ENCODE peak calls at places on chromosomes 3 and 15, in eight cellular contexts. Z is K562, B is GM23338, J is Panc1, K is HCT116, H is SK-N-SH, U is HepG2, M is GM12878. T is an unnamed sample.
A peak's percentile ranks its signal among the peaks of the same experiment; 100 is the strongest.

GRCh38 chr3:194961149-194961548 is 275.5 kb downstream of the FAM43A start:
- DNase-seq in H (no peak), J (no peak), Z (no peak), U (no peak), B (no peak), M (no peak), K (no peak), T (no peak)

GRCh38 chr15:101024709-101025108 is 105.6 kb downstream of the LRRK1 start:
- DNase-seq in J (no peak), B (no peak), U (no peak), Z (no peak), K (no peak), M (no peak), H (no peak), T (no peak)

GRCh38 chr15:81001180-81002003 is 669 bp downstream of the TLNRD1 start:
- DNase-seq in K (no peak), J (no peak), M (no peak), Z (peak; percentile 71), H (peak; percentile 77), U (no peak), B (peak; percentile 63), T (no peak)

GRCh38 chr15:98967916-98968315 is 39.7 kb downstream of the PGPEP1L start:
- DNase-seq in J (no peak), B (no peak), H (no peak), K (no peak), Z (no peak), U (no peak), M (no peak), T (no peak)

GRCh38 chr3:182710557-182711157 is 82.6 kb upstream of the ATP11B start:
- DNase-seq in H (peak; percentile 35), K (peak; percentile 12), J (no peak), M (no peak), B (peak; percentile 62), U (peak; percentile 16), Z (peak; percentile 41), T (peak; percentile 41)

GRCh38 chr3:114494498-114494897 is 200.7 kb downstream of the TIGIT start:
- DNase-seq in H (no peak), U (no peak), M (no peak), Z (no peak), B (no peak), K (no peak), J (no peak), T (no peak)

GRCh38 chr3:69744507-69744906 is 5.2 kb downstream of the MITF start:
- DNase-seq in J (no peak), U (no peak), K (no peak), Z (no peak), M (no peak), H (no peak), B (peak; percentile 30), T (no peak)

GRCh38 chr3:43907508-43907858 is 216.7 kb downstream of the ABHD5 start:
- DNase-seq in J (no peak), B (no peak), Z (no peak), H (no peak), M (peak; percentile 53), U (no peak), K (no peak), T (no peak)

GRCh38 chr3:73502609-73503560 is 121.9 kb downstream of the PDZRN3 start:
- DNase-seq in M (peak; percentile 57), H (peak; percentile 80), J (peak; percentile 22), B (peak; percentile 86), K (peak; percentile 56), Z (peak; percentile 55), U (peak; percentile 38), T (peak; percentile 38)

GRCh38 chr3:9441501-9442221 is 44.2 kb downstream of the SETD5 start:
- DNase-seq in B (no peak), M (no peak), H (no peak), U (no peak), J (no peak), Z (no peak), K (no peak), T (no peak)

GRCh38 chr3:46943237-46944187 is 33.0 kb downstream of the CCDC12 start:
- DNase-seq in U (peak; percentile 94), B (no peak), Z (no peak), K (peak; percentile 68), J (no peak), H (no peak), M (no peak), T (no peak)

GRCh38 chr15:64381000-64381751 is at the start of gene PCLAF:
- DNase-seq in M (peak; percentile 88), H (peak; percentile 94), B (peak; percentile 98), K (peak; percentile 89), U (peak; percentile 96), Z (peak; percentile 81), J (peak; percentile 83), T (peak; percentile 79)

GRCh38 chr3:114214542-114215341 is 22.6 kb downstream of the ZNF80 start:
- DNase-seq in H (no peak), U (no peak), Z (no peak), J (no peak), B (peak; percentile 70), M (no peak), K (no peak), T (no peak)

GRCh38 chr3:138862924-138863775 is 28.4 kb upstream of the PIK3CB start:
- DNase-seq in Z (peak; percentile 62), B (peak; percentile 62), U (peak; percentile 97), M (no peak), J (peak; percentile 60), H (no peak), K (peak; percentile 81), T (no peak)

GRCh38 chr15:70892912-70893560 is 410 bp downstream of the LRRC49 start:
- DNase-seq in M (no peak), Z (no peak), J (no peak), U (peak; percentile 6), K (no peak), H (peak; percentile 59), B (no peak), T (no peak)

GRCh38 chr3:120448707-120449650 is 1.8 kb downstream of the FSTL1 start:
- DNase-seq in B (peak; percentile 52), K (no peak), H (no peak), U (no peak), M (no peak), J (no peak), Z (no peak), T (no peak)

GRCh38 chr3:39414421-39414907 is 7.9 kb downstream of the RPSA start:
- DNase-seq in B (no peak), Z (no peak), J (no peak), U (no peak), K (no peak), H (no peak), M (no peak), T (peak; percentile 34)

GRCh38 chr3:71681224-71681668 is 44.0 kb downstream of the EIF4E3 start:
- DNase-seq in M (no peak), Z (peak; percentile 24), K (peak; percentile 8), H (no peak), U (peak; percentile 39), J (peak; percentile 7), B (peak; percentile 82), T (peak; percentile 81)

GRCh38 chr3:40899286-40899712 is 300.0 kb upstream of the CTNNB1 start:
- DNase-seq in Z (no peak), H (no peak), K (no peak), J (peak; percentile 41), U (peak; percentile 17), B (no peak), M (no peak), T (no peak)

GRCh38 chr3:193488741-193489140 is 66.0 kb downstream of the ATP13A4 start:
- DNase-seq in K (no peak), B (no peak), U (no peak), J (no peak), H (no peak), M (no peak), Z (no peak), T (no peak)

GRCh38 chr15:66848116-66848515 is 146.1 kb downstream of the SMAD6 start:
- DNase-seq in H (no peak), J (no peak), B (no peak), Z (no peak), M (no peak), U (no peak), K (no peak), T (no peak)

DNA sequence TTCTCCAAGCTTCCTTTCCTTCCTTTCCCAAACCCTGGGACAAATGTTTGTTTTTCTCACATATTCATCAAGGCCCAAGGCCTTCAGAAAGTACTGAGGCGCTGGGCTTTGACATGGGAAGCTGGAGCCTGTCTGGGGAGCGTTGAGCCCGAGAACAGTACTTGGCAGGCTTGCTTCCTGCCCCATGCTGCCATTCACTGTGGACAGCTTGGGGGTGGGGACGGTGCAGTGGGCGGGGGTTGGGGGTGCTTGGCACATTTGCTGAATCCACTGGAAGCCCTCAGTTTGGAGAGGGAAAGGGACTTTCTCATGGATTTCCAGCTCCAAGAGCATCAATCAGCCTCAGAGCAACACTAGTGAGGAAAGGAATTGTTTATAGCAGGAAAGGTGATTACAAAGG is 199.7 kb upstream of the RGMA start:
- DNase-seq in K (no peak), U (no peak), Z (no peak), M (no peak), J (no peak), B (no peak), H (no peak), T (no peak)
- TF ChIP-seq REST in K (no peak), U (no peak), Z (no peak), M (no peak), J (no peak), B (no peak), H (no peak), T (no peak)

GRCh38 chr3:49868951-49869454 is 703 bp downstream of the CAMKV start:
- DNase-seq in U (no peak), Z (peak; percentile 46), J (no peak), B (peak; percentile 80), M (no peak), H (peak; percentile 82), K (no peak), T (no peak)
- H3K27me3 ChIP-seq in U (peaks cover 64% of the 10 kb centered on the region), Z (peaks cover 29% of the 10 kb centered on the region), J (no peaks in the 10 kb centered on the region), B (no peaks in the 10 kb centered on the region), M (peaks cover 3% of the 10 kb centered on the region), H (peaks cover 30% of the 10 kb centered on the region), K (peaks cover 12% of the 10 kb centered on the region), T (peaks cover 18% of the 10 kb centered on the region)

GRCh38 chr15:92524161-92524560 is 130.5 kb downstream of the ST8SIA2 start:
- DNase-seq in K (no peak), B (no peak), J (no peak), H (no peak), M (no peak), Z (no peak), U (no peak), T (no peak)

GRCh38 chr15:92528736-92529135 is 126.8 kb downstream of the FAM174B start:
- DNase-seq in U (no peak), M (no peak), K (no peak), J (no peak), Z (no peak), H (no peak), B (no peak), T (no peak)

GRCh38 chr15:92523176-92523575 is 129.5 kb downstream of the ST8SIA2 start:
- DNase-seq in M (no peak), J (no peak), K (no peak), B (no peak), Z (no peak), U (no peak), H (no peak), T (no peak)

GRCh38 chr15:92525758-92526245 is 129.8 kb downstream of the FAM174B start:
- DNase-seq in Z (no peak), M (no peak), H (no peak), J (no peak), U (no peak), B (no peak), K (no peak), T (no peak)

GRCh38 chr15:92527197-92527596 is 128.4 kb downstream of the FAM174B start:
- DNase-seq in B (no peak), H (no peak), K (no peak), U (no peak), Z (no peak), J (no peak), M (no peak), T (no peak)
- TF ChIP-seq REST in B (no peak), H (no peak), K (no peak), U (no peak), Z (no peak), J (no peak), M (no peak), T (no peak)

GRCh38 chr15:89477411-89478242 is 18.8 kb downstream of the RHCG start:
- DNase-seq in M (no peak), J (no peak), H (no peak), U (no peak), Z (no peak), K (no peak), B (no peak), T (no peak)
- H3K27me3 ChIP-seq in M (no peaks in the 10 kb centered on the region), J (no peaks in the 10 kb centered on the region), H (no peaks in the 10 kb centered on the region), U (peaks cover 21% of the 10 kb centered on the region), Z (peaks cover 51% of the 10 kb centered on the region), K (peaks cover 8% of the 10 kb centered on the region), B (no peaks in the 10 kb centered on the region), T (peaks cover 2% of the 10 kb centered on the region)